ENCODE peak calls at places on chromosome 17, in ten cellular contexts. U, F, T, B, X, H, L, R, C and E are unnamed samples.

GRCh38 chr17:72191901-72192300 is 71.1 kb downstream of the SOX9 start:
- DNase-seq in U (peak), F (no peak), T (no peak), B (no peak), X (no peak), H (no peak), L (no peak), R (peak), C (no peak), E (no peak)

GRCh38 chr17:81831563-81831956 is 1.5 kb downstream of the MCRIP1 start:
- DNase-seq in U (no peak), F (no peak), T (no peak), B (no peak), X (no peak), H (no peak), L (no peak), R (no peak), C (no peak), E (no peak)

GRCh38 chr17:45031231-45032149 is 19.9 kb downstream of the DCAKD start:
- DNase-seq in U (no peak), F (no peak), T (no peak), B (no peak), X (no peak), H (no peak), L (no peak), R (no peak), C (peak), E (no peak)

GRCh38 chr17:48615212-48615962 is at the start of gene HOXB8:
- DNase-seq in U (no peak), F (no peak), T (no peak), B (no peak), X (no peak), H (no peak), L (peak), R (no peak), C (no peak), E (no peak)

GRCh38 chr17:81898029-81898866 is 3.8 kb upstream of the NPB start:
- DNase-seq in U (no peak), F (no peak), T (no peak), B (no peak), X (peak), H (no peak), L (peak), R (no peak), C (peak), E (no peak)

GRCh38 chr17:10155334-10156081 is 42.9 kb downstream of the GAS7 start:
- DNase-seq in U (no peak), F (no peak), T (no peak), B (no peak), X (peak), H (no peak), L (no peak), R (peak), C (no peak), E (no peak)

GRCh38 chr17:8965394-8966168 is at the start of gene PIK3R5:
- DNase-seq in U (peak), F (peak), T (no peak), B (peak), X (no peak), H (peak), L (no peak), R (peak), C (no peak), E (peak)

GRCh38 chr17:43905985-43906852 is 1.1 kb downstream of the MPP2 start:
- DNase-seq in U (peak), F (peak), T (no peak), B (no peak), X (peak), H (no peak), L (peak), R (peak), C (peak), E (peak)

GRCh38 chr17:62821213-62822079 is 13.3 kb upstream of the MARCHF10 start:
- DNase-seq in U (peak), F (no peak), T (no peak), B (no peak), X (no peak), H (no peak), L (no peak), R (no peak), C (peak), E (no peak)

DNA sequence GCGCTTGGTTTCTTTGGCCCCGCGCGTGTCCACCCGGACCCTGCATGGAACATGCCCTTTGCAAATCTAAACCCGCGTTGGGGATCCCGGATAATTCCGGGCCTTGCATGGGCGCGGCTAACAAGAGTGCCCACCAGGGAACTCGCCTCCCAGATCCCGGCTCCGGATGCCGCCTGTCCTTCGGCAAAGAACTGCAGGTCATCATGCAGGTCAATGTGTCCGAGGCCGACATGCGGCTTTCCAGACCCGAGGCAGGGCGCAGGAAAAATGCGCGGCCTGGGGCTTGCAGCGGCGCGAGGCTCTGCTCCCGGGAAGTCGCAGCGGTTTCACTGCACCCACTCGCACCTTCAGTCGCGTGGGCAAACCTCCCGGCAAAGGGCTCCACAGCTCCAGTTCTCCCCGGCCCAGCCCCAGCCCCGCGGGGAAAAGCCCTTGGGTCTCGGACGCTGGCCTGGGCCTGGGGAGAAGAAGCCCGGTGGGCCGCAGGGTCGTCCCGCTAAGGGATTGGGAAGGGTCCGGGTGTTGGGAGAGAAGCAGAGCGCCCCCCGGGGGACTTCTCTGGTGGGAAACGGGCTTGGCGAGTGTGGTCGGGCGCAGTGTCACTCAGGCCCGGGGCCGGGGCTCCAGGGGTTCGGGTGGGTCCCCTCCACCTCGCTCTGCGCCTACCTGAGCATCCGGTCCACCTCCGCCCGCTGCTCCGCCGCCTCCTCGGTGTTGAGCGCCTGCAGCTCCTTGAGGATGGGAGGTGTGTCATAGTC is 805 bp downstream of the HNF1B start:
- DNase-seq in U (peak), F (no peak), T (no peak), B (peak), X (no peak), H (no peak), L (no peak), R (no peak), C (no peak), E (peak)
- TF ChIP-seq CTCF in U (peak), F (no peak), T (no peak), B (no peak), X (no peak), H (no peak), L (no peak), R (no peak), C (no peak), E (no peak)

DNA sequence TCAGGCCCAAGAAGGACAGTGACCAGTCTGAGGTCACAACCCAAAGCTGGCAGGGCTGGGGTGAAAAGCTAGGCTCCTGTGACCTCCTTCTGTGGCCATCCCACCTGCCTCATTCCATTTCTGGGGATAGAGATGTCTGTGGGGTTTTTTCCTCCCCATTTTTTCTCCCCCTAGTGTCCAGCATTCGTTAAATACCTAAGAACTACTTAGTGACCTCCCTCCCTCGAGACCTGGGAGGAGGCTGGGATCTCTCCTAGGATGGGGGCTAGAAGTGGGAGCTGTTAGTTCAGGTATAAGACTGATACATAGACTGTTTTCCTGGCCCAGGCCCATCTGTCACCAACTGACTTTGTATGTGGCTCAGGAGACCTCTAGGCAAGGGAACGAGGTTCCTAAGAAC is 20.5 kb upstream of the STAC2 start:
- DNase-seq in U (peak), F (no peak), T (no peak), B (no peak), X (no peak), H (no peak), L (no peak), R (no peak), C (no peak), E (no peak)
- TF ChIP-seq CTCF in U (peak), F (no peak), T (no peak), B (no peak), X (peak), H (no peak), L (no peak), R (no peak), C (no peak), E (no peak)

GRCh38 chr17:38918129-38918913 is 7.1 kb upstream of the LASP1NB start:
- DNase-seq in U (peak), F (no peak), T (no peak), B (no peak), X (no peak), H (no peak), L (no peak), R (no peak), C (no peak), E (no peak)
- TF ChIP-seq CTCF in U (peak), F (no peak), T (no peak), B (no peak), X (no peak), H (no peak), L (no peak), R (no peak), C (no peak), E (no peak)

GRCh38 chr17:80737106-80738019 is 192.7 kb downstream of the RPTOR start:
- DNase-seq in U (peak), F (no peak), T (no peak), B (peak), X (no peak), H (peak), L (no peak), R (no peak), C (no peak), E (no peak)
- TF ChIP-seq CTCF in U (peak), F (no peak), T (no peak), B (peak), X (no peak), H (peak), L (no peak), R (no peak), C (no peak), E (no peak)

GRCh38 chr17:4478318-4478830 is 20.3 kb upstream of the SPNS2 start:
- DNase-seq in U (no peak), F (no peak), T (no peak), B (no peak), X (no peak), H (no peak), L (no peak), R (no peak), C (no peak), E (no peak)

GRCh38 chr17:4477286-4477791 is 21.3 kb upstream of the SPNS2 start:
- DNase-seq in U (no peak), F (no peak), T (no peak), B (no peak), X (no peak), H (no peak), L (no peak), R (no peak), C (no peak), E (no peak)

GRCh38 chr17:4480929-4481898 is 17.5 kb upstream of the SPNS2 start:
- DNase-seq in U (no peak), F (no peak), T (no peak), B (no peak), X (no peak), H (peak), L (no peak), R (no peak), C (no peak), E (no peak)

GRCh38 chr17:4479982-4480751 is 18.5 kb upstream of the SPNS2 start:
- DNase-seq in U (no peak), F (no peak), T (no peak), B (no peak), X (no peak), H (no peak), L (no peak), R (no peak), C (no peak), E (no peak)

DNA sequence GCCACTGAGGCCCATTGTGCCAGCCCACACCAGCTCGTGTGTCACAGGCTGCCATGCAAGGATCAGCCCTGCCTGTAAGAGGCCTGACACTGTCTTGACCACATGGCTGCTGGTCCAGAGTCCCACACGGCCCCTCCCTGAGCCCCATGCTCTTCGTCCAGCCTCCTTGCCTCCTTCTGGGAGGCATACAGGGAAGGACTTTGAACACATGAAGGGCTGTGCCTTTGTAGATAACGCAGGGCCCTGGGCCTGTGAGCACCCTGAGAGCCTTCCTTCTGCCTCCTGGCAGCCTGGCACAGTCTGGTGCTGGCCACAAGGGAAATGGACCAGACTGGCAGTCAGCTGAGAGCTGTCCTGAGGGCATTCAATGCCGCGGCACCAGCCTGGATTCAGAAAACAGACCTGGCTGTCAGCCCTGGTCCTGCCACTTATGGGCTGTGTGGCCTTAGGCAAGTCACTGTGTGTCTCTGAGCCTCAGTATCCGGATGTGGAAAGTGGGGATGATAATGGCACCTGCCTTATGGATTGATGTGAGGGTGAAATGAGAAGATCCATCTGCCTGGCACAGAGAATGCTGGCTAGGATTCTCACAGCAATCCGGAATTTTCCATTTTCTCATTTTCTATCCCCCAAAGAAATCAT is 19.2 kb upstream of the SPNS2 start:
- DNase-seq in U (no peak), F (no peak), T (no peak), B (no peak), X (no peak), H (no peak), L (no peak), R (no peak), C (no peak), E (no peak)
- TF ChIP-seq CTCF in U (no peak), F (no peak), T (no peak), B (no peak), X (no peak), H (no peak), L (no peak), R (no peak), C (no peak), E (no peak)

GRCh38 chr17:28497931-28498330 is 8.2 kb upstream of the FOXN1 start:
- DNase-seq in U (peak), F (no peak), T (no peak), B (no peak), X (no peak), H (no peak), L (no peak), R (no peak), C (no peak), E (no peak)
- TF ChIP-seq CTCF in U (no peak), F (no peak), T (no peak), B (no peak), X (no peak), H (no peak), L (no peak), R (no peak), C (no peak), E (no peak)

GRCh38 chr17:55770220-55770870 is 19.5 kb downstream of the PCTP start:
- DNase-seq in U (no peak), F (no peak), T (no peak), B (peak), X (peak), H (peak), L (peak), R (no peak), C (peak), E (no peak)
- TF ChIP-seq CTCF in U (peak), F (no peak), T (peak), B (peak), X (peak), H (no peak), L (peak), R (peak), C (peak), E (peak)